ENCODE peak calls at places on chromosomes 6 and 20, in nine cellular contexts. T is AG08395, D is tibial artery, E is H54, K is lower leg skin, B is astrocyte of the spinal cord, Q is WTC11, Y is KG1, S is GM10248. I is an unnamed sample.

GRCh38 chr6:257774-258173 is 34.5 kb upstream of the DUSP22 start:
- DNase-seq in Y (no peak), D (no peak), Q (no peak), E (no peak), K (no peak), S (no peak), B (no peak), T (no peak), I (no peak)

GRCh38 chr6:117384659-117385058 is 41.1 kb downstream of the ROS1 start:
- DNase-seq in K (no peak), S (no peak), B (no peak), E (no peak), Y (no peak), T (no peak), Q (no peak), D (no peak), I (no peak)

GRCh38 chr6:158033077-158033750 is 51.6 kb downstream of the SYNJ2 start:
- DNase-seq in S (no peak), T (no peak), Q (no peak), Y (no peak), E (no peak), D (peak), B (no peak), K (no peak), I (no peak)

GRCh38 chr6:38708483-38708882 is 5.5 kb upstream of the GLO1 start:
- DNase-seq in D (no peak), E (no peak), T (no peak), B (no peak), Y (no peak), K (no peak), S (no peak), Q (no peak), I (no peak)

GRCh38 chr20:325889-326644 is 715 bp downstream of the SOX12 start:
- DNase-seq in D (peak), S (peak), K (peak), B (peak), E (no peak), T (peak), Y (peak), Q (peak), I (peak)

GRCh38 chr6:167651251-167652041 is 175.3 kb upstream of the AFDN start:
- DNase-seq in Y (no peak), D (no peak), T (no peak), E (no peak), B (no peak), K (no peak), S (no peak), Q (no peak), I (no peak)

GRCh38 chr6:139882977-139883728 is 508.7 kb upstream of the CITED2 start:
- DNase-seq in D (no peak), K (no peak), E (no peak), S (no peak), T (no peak), Y (no peak), B (peak), Q (no peak), I (no peak)

GRCh38 chr20:1301031-1301529 is 27.9 kb downstream of the SDCBP2 start:
- DNase-seq in T (peak), K (no peak), B (peak), D (no peak), E (peak), Y (peak), Q (no peak), S (no peak), I (peak)

GRCh38 chr6:79946773-79947190 is 571 bp downstream of the ELOVL4 start:
- DNase-seq in K (no peak), B (peak), D (no peak), S (peak), Q (no peak), Y (no peak), T (peak), E (no peak), I (no peak)

GRCh38 chr20:25058051-25058796 is at the start of gene ACSS1:
- DNase-seq in E (no peak), Q (peak), S (peak), T (peak), K (no peak), Y (peak), B (peak), D (peak), I (no peak)

GRCh38 chr20:1430004-1430451 is 36.6 kb downstream of the NSFL1C start:
- DNase-seq in T (peak), S (no peak), B (no peak), K (no peak), D (no peak), Y (no peak), Q (no peak), E (no peak), I (no peak)

GRCh38 chr20:64165866-64166600 is 1.8 kb downstream of the MYT1 start:
- DNase-seq in K (no peak), T (no peak), D (no peak), Q (no peak), Y (no peak), S (no peak), E (no peak), B (no peak), I (no peak)

GRCh38 chr6:3292431-3293197 is 33.9 kb downstream of the PSMG4 start:
- DNase-seq in K (no peak), E (no peak), Q (peak), B (no peak), D (peak), S (no peak), T (no peak), Y (no peak), I (no peak)

GRCh38 chr20:35306931-35307517 is 14.8 kb upstream of the FAM83C start:
- DNase-seq in D (no peak), Y (no peak), Q (peak), K (peak), E (no peak), B (peak), S (no peak), T (peak), I (no peak)

GRCh38 chr6:164396071-164397047 is 913.0 kb downstream of the C6orf118 start:
- DNase-seq in T (peak), E (no peak), Y (no peak), S (no peak), D (no peak), K (no peak), Q (no peak), B (peak), I (no peak)

GRCh38 chr6:132354517-132355167 is 46.6 kb downstream of the MOXD1 start:
- DNase-seq in Y (no peak), D (peak), S (no peak), B (no peak), Q (peak), K (no peak), T (no peak), E (no peak), I (no peak)

GRCh38 chr6:135270676-135271536 is 89.8 kb downstream of the MYB start:
- DNase-seq in D (no peak), Q (peak), T (no peak), Y (no peak), B (no peak), S (no peak), E (no peak), K (peak), I (no peak)

GRCh38 chr6:149234051-149234962 is 83.2 kb upstream of the TAB2 start:
- DNase-seq in B (peak), D (no peak), T (no peak), S (no peak), Q (no peak), Y (no peak), K (no peak), E (no peak), I (no peak)

GRCh38 chr20:50391444-50392137 is 118.6 kb upstream of the PTPN1 start:
- DNase-seq in E (no peak), Q (no peak), Y (no peak), T (no peak), K (no peak), B (no peak), D (no peak), S (no peak), I (no peak)

GRCh38 chr6:134722996-134723871 is 226.7 kb downstream of the ALDH8A1 start:
- DNase-seq in D (no peak), Q (no peak), B (peak), K (no peak), Y (no peak), T (no peak), S (no peak), E (no peak), I (no peak)

GRCh38 chr20:53735536-53736050 is 142.0 kb upstream of the ZNF217 start:
- DNase-seq in D (no peak), Y (peak), T (peak), S (no peak), K (no peak), Q (no peak), B (peak), E (peak), I (peak)

GRCh38 chr20:51427625-51428291 is 114.8 kb downstream of the NFATC2 start:
- DNase-seq in K (no peak), Y (no peak), S (no peak), T (no peak), B (no peak), E (no peak), Q (no peak), D (no peak), I (no peak)

GRCh38 chr20:44412402-44413144 is 57.1 kb downstream of the HNF4A start:
- DNase-seq in B (no peak), Y (no peak), T (no peak), D (no peak), S (no peak), Q (no peak), K (no peak), E (no peak), I (no peak)

GRCh38 chr20:6709865-6710595 is 57.5 kb upstream of the BMP2 start:
- DNase-seq in K (no peak), Q (no peak), T (no peak), B (no peak), Y (no peak), D (no peak), S (no peak), E (no peak), I (no peak)

GRCh38 chr6:154536922-154537449 is 26.5 kb upstream of the CNKSR3 start:
- DNase-seq in D (no peak), K (no peak), Q (no peak), E (no peak), B (no peak), T (no peak), S (no peak), Y (no peak), I (no peak)

GRCh38 chr6:36493859-36494258 is 51.1 kb downstream of the KCTD20 start:
- DNase-seq in Y (no peak), D (no peak), T (no peak), K (no peak), Q (no peak), S (no peak), E (no peak), B (no peak), I (peak)

GRCh38 chr20:38842558-38842981 is 37.1 kb downstream of the PPP1R16B start:
- DNase-seq in B (no peak), S (peak), E (no peak), Y (no peak), K (no peak), Q (no peak), T (no peak), D (no peak), I (no peak)

GRCh38 chr20:31909253-31910070 is 39.0 kb downstream of the TTLL9 start:
- DNase-seq in E (no peak), S (peak), T (no peak), K (no peak), Y (no peak), Q (no peak), D (no peak), B (no peak), I (no peak)

GRCh38 chr6:85417336-85417735 is 32.5 kb upstream of the NT5E start:
- DNase-seq in Q (no peak), K (no peak), B (no peak), S (no peak), T (no peak), E (no peak), D (no peak), Y (no peak), I (no peak)

GRCh38 chr6:24126586-24127192 is 674 bp downstream of the NRSN1 start:
- DNase-seq in T (peak), K (peak), Y (peak), Q (peak), E (peak), D (no peak), B (peak), S (peak), I (no peak)

GRCh38 chr6:34115396-34116314 is 30.2 kb downstream of the GRM4 start:
- DNase-seq in T (peak), Q (peak), E (no peak), S (peak), B (peak), K (no peak), Y (no peak), D (no peak), I (no peak)

GRCh38 chr20:59121714-59122376 is 41.8 kb upstream of the ZNF831 start:
- DNase-seq in B (no peak), Q (no peak), E (no peak), D (no peak), K (no peak), T (no peak), Y (no peak), S (no peak), I (no peak)

GRCh38 chr6:39997101-39997635 is 62.9 kb upstream of the MOCS1 start:
- DNase-seq in Y (no peak), Q (no peak), E (no peak), B (no peak), D (no peak), T (no peak), K (no peak), S (no peak), I (no peak)

GRCh38 chr6:1838604-1839003 is 228.9 kb downstream of the FOXC1 start:
- DNase-seq in Y (no peak), Q (no peak), E (no peak), D (no peak), S (no peak), K (no peak), B (peak), T (no peak), I (no peak)

GRCh38 chr6:136334853-136335252 is 45.2 kb upstream of the BCLAF1 start:
- DNase-seq in S (no peak), B (no peak), T (no peak), K (no peak), E (no peak), Q (peak), Y (no peak), D (no peak), I (no peak)

GRCh38 chr6:20182926-20183521 is 29.2 kb downstream of the MBOAT1 start:
- DNase-seq in S (no peak), Q (no peak), K (no peak), B (peak), Y (no peak), E (no peak), D (no peak), T (no peak), I (no peak)

GRCh38 chr20:16098890-16099639 is 474.2 kb downstream of the KIF16B start:
- DNase-seq in S (no peak), T (no peak), E (no peak), Y (no peak), K (no peak), Q (no peak), B (no peak), D (no peak), I (no peak)

GRCh38 chr20:3238616-3239025 is 369 bp downstream of the SLC4A11 start:
- DNase-seq in S (peak), Y (no peak), B (no peak), Q (peak), E (peak), K (no peak), D (no peak), T (peak), I (no peak)

GRCh38 chr20:25525857-25526256 is 59.5 kb downstream of the NINL start:
- DNase-seq in B (peak), Q (no peak), K (no peak), E (peak), T (peak), S (no peak), Y (no peak), D (no peak), I (no peak)

I was measured in SIG-M5.